ENCODE peak calls at places on chromosomes 6 and 20, in four cellular contexts. Z is HCT116, R is prostate gland, C is HepG2. X is an unnamed sample. For H3K36me3, the result is how much of the 10 kb centered on the place peaks cover.

GRCh38 chr6:25613415-25613814 is 38.6 kb upstream of the SCGN start:
- DNase-seq in Z (no peak), R (no peak), C (no peak), X (no peak)

GRCh38 chr6:129599467-129599866 is 110.5 kb downstream of the ARHGAP18 start:
- DNase-seq in Z (no peak), R (no peak), C (no peak), X (no peak)

GRCh38 chr6:36780517-36781210 is 58.6 kb downstream of the CPNE5 start:
- DNase-seq in Z (no peak), R (no peak), C (peak), X (peak)

GRCh38 chr6:17278289-17279061 is 2.7 kb upstream of the RBM24 start:
- DNase-seq in Z (no peak), R (no peak), C (peak), X (no peak)

GRCh38 chr20:61619751-61620150 is 367.7 kb downstream of the CDH4 start:
- DNase-seq in Z (no peak), R (no peak), C (no peak), X (no peak)

GRCh38 chr6:14932485-14933178 is 313.2 kb upstream of the JARID2 start:
- DNase-seq in Z (no peak), R (no peak), C (no peak), X (no peak)

GRCh38 chr20:23228912-23229311 is 121.7 kb upstream of the NXT1 start:
- DNase-seq in Z (no peak), R (no peak), C (no peak), X (no peak)

GRCh38 chr20:13101701-13102100 is 92.9 kb downstream of the SPTLC3 start:
- DNase-seq in Z (no peak), R (no peak), C (no peak), X (no peak)

GRCh38 chr20:23116301-23117089 is 30.4 kb upstream of the CD93 start:
- DNase-seq in Z (no peak), R (no peak), C (peak), X (no peak)

DNA sequence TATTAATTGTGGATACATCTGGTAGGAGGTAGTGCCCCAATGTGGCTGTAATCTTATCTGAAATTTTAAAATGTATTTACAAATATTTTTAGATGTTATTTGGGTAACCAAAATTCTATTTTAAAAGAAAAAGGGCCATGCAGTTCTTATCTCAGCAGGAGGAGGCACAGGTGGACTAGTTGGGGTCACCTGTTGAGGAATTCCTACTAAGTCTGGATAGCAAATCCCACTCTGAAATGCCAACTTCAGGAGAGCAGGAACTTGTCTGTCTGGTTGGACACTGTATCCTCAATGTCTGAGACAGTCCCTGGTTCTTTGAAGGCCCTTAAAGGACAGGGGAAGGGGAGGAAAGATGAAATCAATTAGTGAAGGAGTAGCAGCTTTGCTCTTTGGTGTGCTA is 82.6 kb downstream of the EYA2 start:
- DNase-seq in Z (no peak), R (no peak), C (no peak), X (no peak)
- H3K36me3 ChIP-seq in Z (under half), R (under half), C (under half), X (under half)

GRCh38 chr20:8386991-8387390 is 254.9 kb downstream of the PLCB1 start:
- DNase-seq in Z (no peak), R (no peak), C (no peak), X (no peak)

GRCh38 chr20:8390500-8390899 is 258.4 kb downstream of the PLCB1 start:
- DNase-seq in Z (no peak), R (no peak), C (no peak), X (no peak)

GRCh38 chr20:8388707-8389106 is 256.6 kb downstream of the PLCB1 start:
- DNase-seq in Z (no peak), R (no peak), C (no peak), X (no peak)

GRCh38 chr20:8389381-8390368 is 257.6 kb downstream of the PLCB1 start:
- DNase-seq in Z (peak), R (no peak), C (peak), X (no peak)

GRCh38 chr20:8388146-8388545 is 256.1 kb downstream of the PLCB1 start:
- DNase-seq in Z (no peak), R (no peak), C (no peak), X (no peak)
- TF ChIP-seq POLR2AphosphoS5 in Z (no peak), R (no peak), C (no peak), X (no peak)

GRCh38 chr20:47638851-47639250 is 137.2 kb downstream of the NCOA3 start:
- DNase-seq in Z (no peak), R (no peak), C (no peak), X (no peak)
- H3K36me3 ChIP-seq in Z (under half), R (under half), C (under half), X (under half)

DNA sequence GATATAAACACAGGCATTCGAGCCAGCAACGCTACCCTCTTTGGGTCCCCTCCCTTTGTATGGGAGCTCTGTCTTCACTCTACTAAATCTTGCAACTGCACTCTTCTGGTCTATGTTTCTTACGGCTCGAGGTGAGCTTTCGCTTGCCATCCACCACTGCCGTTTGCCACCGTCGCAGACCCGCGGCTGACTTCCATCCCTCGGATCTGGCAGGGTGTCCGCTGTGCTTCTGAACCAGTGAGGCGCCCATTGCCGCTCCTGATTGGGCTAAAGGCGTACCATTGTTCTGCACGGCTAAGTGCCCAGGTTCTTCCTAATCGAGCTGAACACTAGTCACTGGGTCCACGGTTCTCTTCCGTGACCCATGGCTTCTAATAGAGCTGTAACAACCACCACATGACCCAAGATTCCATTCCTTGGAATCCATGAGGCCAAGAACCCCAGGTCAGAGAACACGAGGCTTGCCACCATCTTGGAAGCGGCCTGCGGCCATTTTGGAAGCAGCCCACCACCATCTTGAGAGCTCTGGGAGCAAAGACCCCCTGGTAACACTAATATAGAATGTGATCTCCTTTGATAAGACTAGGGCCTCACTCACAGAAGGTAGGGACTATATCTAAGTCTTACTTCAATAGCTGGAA is 973 bp downstream of the UBD start:
- DNase-seq in Z (no peak), R (no peak), C (no peak), X (no peak)
- TF ChIP-seq POLR2AphosphoS5 in Z (no peak), R (no peak), C (no peak), X (no peak)

GRCh38 chr20:10665791-10666190 is 8.0 kb downstream of the JAG1 start:
- DNase-seq in Z (no peak), R (peak), C (no peak), X (no peak)
- H3K36me3 ChIP-seq in Z (under half), R (under half), C (under half), X (under half)

DNA sequence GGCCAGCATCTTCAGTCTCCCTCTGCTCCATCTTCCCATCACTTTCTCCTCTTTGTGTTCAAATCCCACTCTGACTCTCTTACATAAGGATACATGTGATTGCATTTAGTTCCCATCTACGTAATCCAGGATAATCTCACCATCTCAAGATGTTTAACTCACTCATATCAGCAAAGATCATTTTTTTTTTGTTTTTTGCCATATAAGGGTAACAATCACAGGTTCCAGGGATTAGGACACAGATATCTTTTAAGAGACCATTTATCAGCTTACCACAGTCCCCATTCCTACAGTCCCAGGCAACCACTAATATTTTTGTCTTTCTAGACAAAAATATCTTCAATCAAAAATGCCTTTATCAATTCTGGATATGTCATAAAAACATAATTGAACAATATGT is 3.2 kb upstream of the TREML2 start:
- DNase-seq in Z (no peak), R (no peak), C (no peak), X (no peak)
- TF ChIP-seq POLR2AphosphoS5 in Z (no peak), R (no peak), C (no peak), X (no peak)

DNA sequence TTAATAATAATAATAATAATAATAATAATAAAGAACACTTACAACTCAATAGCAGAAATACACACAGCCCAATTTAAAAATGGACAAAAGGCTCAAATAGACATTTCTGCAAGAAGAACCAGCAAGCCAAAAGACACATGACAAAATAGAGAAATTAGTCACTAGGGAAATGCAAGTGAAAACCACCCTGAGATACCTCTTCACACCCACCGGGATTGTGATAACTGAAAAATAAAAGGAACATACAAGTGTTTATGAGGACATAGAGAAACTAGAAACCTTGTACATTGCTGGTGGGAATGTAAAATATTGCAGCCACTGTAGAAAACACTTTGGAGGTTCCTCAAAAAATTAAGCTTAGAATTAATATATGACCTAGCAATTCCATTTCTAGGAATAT is 59.2 kb downstream of the ZDHHC14 start:
- DNase-seq in Z (no peak), R (no peak), C (no peak), X (no peak)
- H3K36me3 ChIP-seq in Z (under half), R (under half), C (under half), X (under half)

X was measured in upper lobe of left lung.